ENCODE peak calls at places on chromosomes 5 and 9, in five cellular contexts. M is NB4, R is H54, V is K562, I is Peyer's patch. C is an unnamed sample.

GRCh38 chr5:174275959-174276358 is 230.5 kb downstream of the NSG2 start:
- DNase-seq in M (no peak), R (no peak), V (no peak), I (no peak), C (no peak)

GRCh38 chr9:93667006-93667405 is 90.6 kb downstream of the PHF2 start:
- DNase-seq in M (no peak), R (no peak), V (no peak), I (no peak), C (no peak)

GRCh38 chr9:38003230-38003629 is 65.8 kb downstream of the SHB start:
- DNase-seq in M (peak; percentile 37), R (no peak), V (no peak), I (no peak), C (no peak)

GRCh38 chr5:87195616-87196015 is 72.1 kb upstream of the RASA1 start:
- DNase-seq in M (no peak), R (no peak), V (no peak), I (no peak), C (no peak)

GRCh38 chr5:153827407-153827806 is 211.3 kb downstream of the FAM114A2 start:
- DNase-seq in M (peak; percentile 8), R (no peak), V (no peak), I (no peak), C (no peak)

GRCh38 chr5:118937393-118938061 is 50.8 kb downstream of the DTWD2 start:
- DNase-seq in M (no peak), R (no peak), V (no peak), I (no peak), C (no peak)

GRCh38 chr9:127971357-127972315 is 9.2 kb downstream of the EEIG1 start:
- DNase-seq in M (peak; percentile 25), R (no peak), V (no peak), I (peak; percentile 61), C (no peak)

GRCh38 chr9:100639851-100640250 is 62.0 kb downstream of the CAVIN4 start:
- DNase-seq in M (no peak), R (no peak), V (no peak), I (no peak), C (no peak)

GRCh38 chr5:31121224-31121623 is 72.3 kb upstream of the CDH6 start:
- DNase-seq in M (no peak), R (no peak), V (no peak), I (no peak), C (no peak)

GRCh38 chr9:89841456-89841855 is 236.6 kb downstream of the GADD45G start:
- DNase-seq in M (no peak), R (no peak), V (no peak), I (no peak), C (no peak)

DNA sequence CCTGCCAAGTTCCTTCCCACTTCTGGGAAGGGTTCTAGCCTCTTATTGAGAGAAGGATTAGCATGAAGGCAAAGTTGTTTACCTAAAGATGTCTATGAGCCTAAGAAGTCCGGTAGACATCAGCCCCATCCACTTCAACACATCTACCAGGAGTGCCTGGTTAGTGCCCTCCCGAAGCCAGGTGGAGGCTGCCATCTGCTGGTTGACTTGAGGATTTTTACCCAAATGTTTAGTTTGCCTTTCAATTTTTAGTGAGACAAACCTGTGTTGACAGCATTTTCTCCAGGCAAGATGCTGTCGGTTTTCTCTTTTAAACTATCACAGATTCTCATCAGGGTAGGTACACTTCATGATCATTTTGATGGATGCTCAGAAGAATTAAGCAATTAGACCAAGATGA is 83.6 kb upstream of the TNFSF8 start:
- DNase-seq in M (peak; percentile 82), R (peak; percentile 83), V (peak; percentile 71), I (peak; percentile 58), C (peak; percentile 48)
- TF ChIP-seq POLR2A in M (no peak), R (no peak), V (no peak), I (no peak), C (no peak)

GRCh38 chr9:129641751-129642585 is at the start of gene ASB6:
- DNase-seq in M (peak; percentile 96), R (peak; percentile 94), V (peak; percentile 99), I (peak; percentile 94), C (peak; percentile 92)
- TF ChIP-seq POLR2A in M (peak; percentile 54), R (peak; percentile 45), V (peak; percentile 68), I (peak; percentile 62), C (peak; percentile 26)

GRCh38 chr5:38556599-38557308 is at the start of gene LIFR:
- DNase-seq in M (peak; percentile 69), R (peak; percentile 89), V (peak; percentile 96), I (no peak), C (peak; percentile 19)
- TF ChIP-seq POLR2A in M (no peak), R (peak; percentile 61), V (peak; percentile 64), I (no peak), C (peak; percentile 63)

GRCh38 chr5:179805070-179805528 is 1.6 kb downstream of the MGAT4B start:
- DNase-seq in M (no peak), R (no peak), V (no peak), I (no peak), C (no peak)

GRCh38 chr5:179806250-179807045 is at the start of gene MGAT4B:
- DNase-seq in M (peak; percentile 85), R (peak; percentile 89), V (peak; percentile 82), I (peak; percentile 65), C (no peak)

GRCh38 chr5:179804599-179804947 is 2.1 kb downstream of the MGAT4B start:
- DNase-seq in M (no peak), R (no peak), V (no peak), I (no peak), C (no peak)

GRCh38 chr5:179803651-179804598 is 2.7 kb downstream of the MGAT4B start:
- DNase-seq in M (peak; percentile 96), R (peak; percentile 88), V (peak; percentile 44), I (peak; percentile 40), C (no peak)

GRCh38 chr5:179805529-179806249 is 977 bp downstream of the MGAT4B start:
- DNase-seq in M (peak; percentile 81), R (no peak), V (peak; percentile 79), I (no peak), C (no peak)
- TF ChIP-seq POLR2A in M (peak; percentile 44), R (peak; percentile 14), V (no peak), I (no peak), C (no peak)

GRCh38 chr5:97183100-97183929 is at the start of gene RIOK2:
- DNase-seq in M (peak; percentile 97), R (peak; percentile 55), V (peak; percentile 88), I (peak; percentile 94), C (peak; percentile 95)
- TF ChIP-seq POLR2A in M (peak; percentile 81), R (peak; percentile 88), V (peak; percentile 86), I (peak; percentile 74), C (peak; percentile 41)

GRCh38 chr5:133244242-133244641 is 192.4 kb downstream of the HSPA4 start:
- DNase-seq in M (no peak), R (no peak), V (no peak), I (no peak), C (no peak)
- TF ChIP-seq POLR2A in M (no peak), R (no peak), V (no peak), I (no peak), C (no peak)